ENCODE peak calls at places on chromosome 18, in four cellular contexts. O is H1, W is trophoblast cell, T is mesenchymal stem cell. Z is an unnamed sample.

GRCh38 chr18:59822612-59823275 is 77.1 kb upstream of the PMAIP1 start:
- DNase-seq in O (no peak), W (no peak), T (no peak), Z (no peak)

GRCh38 chr18:44051088-44051487 is 629.6 kb upstream of the SETBP1 start:
- DNase-seq in O (no peak), W (no peak), T (no peak), Z (peak; percentile 6)

GRCh38 chr18:10488022-10488421 is 33.6 kb downstream of the APCDD1 start:
- DNase-seq in O (no peak), W (no peak), T (no peak), Z (no peak)

GRCh38 chr18:76686737-76687231 is 135.6 kb upstream of the ZNF236 start:
- DNase-seq in O (peak; percentile 67), W (peak; percentile 8), T (peak; percentile 67), Z (peak; percentile 42)

GRCh38 chr18:39462436-39462835 is 1896.8 kb upstream of the CELF4 start:
- DNase-seq in O (no peak), W (no peak), T (peak; percentile 65), Z (no peak)

GRCh38 chr18:45164551-45164950 is 450.7 kb upstream of the SLC14A2 start:
- DNase-seq in O (no peak), W (no peak), T (no peak), Z (no peak)

GRCh38 chr18:27797484-27797883 is 379.4 kb downstream of the CDH2 start:
- DNase-seq in O (no peak), W (no peak), T (peak; percentile 1), Z (no peak)

GRCh38 chr18:22332590-22332989 is 85.1 kb downstream of the CTAGE1 start:
- DNase-seq in O (peak; percentile 75), W (no peak), T (no peak), Z (no peak)

GRCh38 chr18:68817584-68817983 is 19.7 kb downstream of the CCDC102B start:
- DNase-seq in O (no peak), W (no peak), T (peak; percentile 58), Z (no peak)

GRCh38 chr18:35588995-35589394 is 7.5 kb downstream of the GALNT1 start:
- DNase-seq in O (peak; percentile 59), W (no peak), T (no peak), Z (no peak)

GRCh38 chr18:56973487-56973886 is 173.4 kb upstream of the BOD1L2 start:
- DNase-seq in O (no peak), W (no peak), T (no peak), Z (no peak)

GRCh38 chr18:50297621-50298442 is 10.3 kb upstream of the CXXC1 start:
- DNase-seq in O (peak; percentile 87), W (no peak), T (peak; percentile 43), Z (peak; percentile 51)

GRCh38 chr18:37566479-37567060 is 972 bp upstream of the CELF4 start:
- DNase-seq in O (no peak), W (no peak), T (no peak), Z (no peak)

GRCh38 chr18:47595816-47596501 is 334.5 kb downstream of the SMAD2 start:
- DNase-seq in O (peak; percentile 86), W (peak; percentile 38), T (no peak), Z (no peak)

GRCh38 chr18:28801876-28802275 is 624.9 kb upstream of the CDH2 start:
- DNase-seq in O (no peak), W (no peak), T (no peak), Z (no peak)

DNA sequence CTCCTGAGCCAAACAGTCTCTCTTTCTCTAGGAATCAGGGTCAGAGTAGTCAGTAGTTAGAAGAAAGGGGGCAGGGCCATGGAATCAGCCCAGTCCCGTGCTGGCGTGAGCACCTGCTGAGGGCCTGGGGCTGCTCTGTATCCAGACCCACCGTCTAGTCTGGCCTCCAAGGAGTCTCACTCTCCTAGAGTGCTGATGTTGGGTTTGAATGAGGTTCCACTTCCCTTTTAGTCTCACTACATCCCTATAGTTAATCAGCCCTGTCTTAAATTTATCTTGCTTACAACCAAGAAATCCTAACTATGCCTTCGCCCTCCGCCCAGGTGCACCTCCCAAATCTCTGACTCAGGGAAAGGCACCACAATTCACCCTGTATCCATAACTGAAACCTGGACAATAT is 13.4 kb upstream of the KCTD1 start:
- DNase-seq in O (no peak), W (no peak), T (no peak), Z (no peak)
- H2BK12ac ChIP-seq in O (no peak overlapping the region), W (no peak overlapping the region), T (no peak overlapping the region), Z (no peak overlapping the region)

GRCh38 chr18:55064073-55064472 is 104.8 kb upstream of the CCDC68 start:
- DNase-seq in O (no peak), W (no peak), T (no peak), Z (no peak)
- H3K9ac ChIP-seq in O (no peak overlapping the region), W (no peak overlapping the region), T (no peak overlapping the region), Z (no peak overlapping the region)

DNA sequence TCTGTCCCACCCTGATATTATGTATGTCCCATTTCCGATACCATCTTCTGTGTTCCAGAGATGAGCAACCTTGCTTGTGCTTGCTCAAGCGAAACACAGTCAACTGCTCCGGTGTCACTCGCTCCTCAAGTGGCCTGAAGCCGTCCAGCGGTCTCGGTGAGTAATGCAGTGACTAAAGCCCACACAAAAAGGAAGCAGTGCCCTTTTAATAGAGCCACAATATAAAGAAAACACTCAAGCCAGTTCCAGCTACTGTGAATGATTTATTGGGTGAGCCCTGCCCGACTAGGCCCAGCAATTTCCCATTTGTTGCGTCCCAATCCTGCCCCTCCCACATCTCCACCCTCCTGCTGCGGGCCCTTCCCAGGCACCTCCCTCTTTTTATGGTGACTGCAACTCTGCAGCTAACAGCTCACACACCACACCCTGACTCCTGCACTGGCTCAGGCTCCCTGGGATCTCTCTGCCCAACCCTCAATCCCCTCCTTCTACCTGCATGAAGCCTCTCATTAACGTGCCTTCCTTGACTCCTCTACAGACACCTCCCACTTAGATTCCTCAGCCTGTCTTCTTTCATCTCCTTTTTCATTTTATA is 44.2 kb upstream of the DSC1 start:
- DNase-seq in O (peak; percentile 52), W (peak; percentile 83), T (peak; percentile 75), Z (no peak)
- H3K4me3 ChIP-seq in O (no peak overlapping the region), W (no peak overlapping the region), T (no peak overlapping the region), Z (peak overlapping the region; percentile 21)

DNA sequence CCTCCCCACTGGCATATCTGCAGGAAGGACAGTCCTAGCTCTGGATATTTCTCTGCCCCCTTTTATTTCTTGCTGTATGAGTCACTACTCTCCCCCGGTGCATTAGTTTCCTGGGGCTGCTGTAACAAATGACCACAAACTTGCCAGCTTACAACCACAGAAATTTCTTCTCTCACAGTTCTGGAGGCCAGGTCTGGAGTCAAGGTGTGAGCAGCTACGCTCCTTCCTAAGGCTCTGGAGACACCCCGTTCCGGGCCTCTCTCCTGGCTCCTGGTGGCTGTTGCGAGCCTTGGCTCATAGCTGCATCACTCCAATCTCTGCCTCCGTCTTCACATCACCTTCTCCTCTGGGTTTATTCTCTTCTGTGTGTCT is 34.1 kb downstream of the PTPRM start:
- DNase-seq in O (no peak), W (no peak), T (peak; percentile 71), Z (no peak)
- H2BK12ac ChIP-seq in O (no peak overlapping the region), W (no peak overlapping the region), T (no peak overlapping the region), Z (no peak overlapping the region)

GRCh38 chr18:58669731-58670379 is 1.4 kb upstream of the MALT1 start:
- DNase-seq in O (peak; percentile 23), W (no peak), T (peak; percentile 62), Z (no peak)
- H3K9ac ChIP-seq in O (no peak overlapping the region), W (no peak overlapping the region), T (no peak overlapping the region), Z (no peak overlapping the region)

GRCh38 chr18:26656401-26656943 is 108.1 kb upstream of the KCTD1 start:
- DNase-seq in O (peak; percentile 59), W (no peak), T (no peak), Z (peak; percentile 12)
- H3K4me3 ChIP-seq in O (peak overlapping the region; percentile 90), W (peak overlapping the region; percentile 77), T (peak overlapping the region; percentile 64), Z (peak overlapping the region; percentile 87)

DNA sequence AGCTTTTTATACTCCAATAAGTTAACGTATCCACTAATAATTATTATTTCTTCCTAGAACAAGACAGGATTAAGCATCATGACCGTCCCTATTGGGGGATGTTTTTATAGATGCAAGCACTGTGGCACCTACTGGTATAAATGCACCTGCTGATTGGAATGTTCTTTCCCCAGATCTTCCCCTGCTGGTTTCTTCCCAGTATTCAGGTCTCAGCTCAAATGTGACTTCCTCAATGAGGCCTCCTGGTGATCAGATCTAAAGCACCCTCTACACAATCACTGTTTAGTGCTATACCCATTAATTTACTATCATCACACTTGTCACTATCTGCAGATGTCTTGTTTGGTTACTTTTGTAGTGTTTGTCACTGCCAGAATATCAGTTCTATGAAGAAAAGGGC is 3.9 kb upstream of the TYMS start:
- DNase-seq in O (no peak), W (no peak), T (no peak), Z (no peak)
- H2BK12ac ChIP-seq in O (no peak overlapping the region), W (no peak overlapping the region), T (no peak overlapping the region), Z (no peak overlapping the region)